ENCODE peak calls at places on chromosomes 4 and X, in five cellular contexts. W, K, E, D and Z are unnamed samples. For H3K27me3, the result is how much of the 10 kb centered on the place peaks cover.

GRCh38 chr4:113610542-113610941 is 151.0 kb downstream of the CAMK2D start:
- DNase-seq in W (no peak), K (no peak), E (no peak), D (no peak), Z (no peak)

GRCh38 chr4:1216869-1217294 is 32.0 kb downstream of the CTBP1 start:
- DNase-seq in W (no peak), K (no peak), E (no peak), D (no peak), Z (no peak)

GRCh38 chr4:112348488-112349158 is 51.5 kb downstream of the ALPK1 start:
- DNase-seq in W (peak), K (peak), E (peak), D (peak), Z (no peak)

GRCh38 chr4:99859618-99860017 is 34.6 kb downstream of the LAMTOR3 start:
- DNase-seq in W (no peak), K (no peak), E (no peak), D (no peak), Z (no peak)

GRCh38 chrX:115494133-115494532 is 66.8 kb upstream of the PLS3 start:
- DNase-seq in W (no peak), K (peak), E (no peak), D (no peak), Z (no peak)

GRCh38 chr4:39889226-39889625 is 88.5 kb downstream of the PDS5A start:
- DNase-seq in W (no peak), K (no peak), E (no peak), D (no peak), Z (peak)

GRCh38 chrX:141936080-141936479 is 32.4 kb downstream of the MAGEC1 start:
- DNase-seq in W (no peak), K (no peak), E (no peak), D (no peak), Z (no peak)

GRCh38 chr4:121666091-121666679 is 30.6 kb downstream of the ANXA5 start:
- DNase-seq in W (no peak), K (no peak), E (no peak), D (no peak), Z (no peak)

GRCh38 chr4:84058201-84058600 is 440.9 kb downstream of the NKX6-1 start:
- DNase-seq in W (no peak), K (no peak), E (no peak), D (no peak), Z (no peak)

GRCh38 chr4:125703443-125703842 is 388.7 kb downstream of the FAT4 start:
- DNase-seq in W (no peak), K (no peak), E (no peak), D (no peak), Z (no peak)

GRCh38 chrX:130482871-130483270 is 81.1 kb downstream of the RBMX2 start:
- DNase-seq in W (no peak), K (no peak), E (no peak), D (no peak), Z (no peak)

GRCh38 chr4:87530868-87531267 is 1.7 kb upstream of the SPARCL1 start:
- DNase-seq in W (no peak), K (no peak), E (no peak), D (no peak), Z (no peak)

GRCh38 chr4:93646225-93646930 is 182.2 kb upstream of the ATOH1 start:
- DNase-seq in W (no peak), K (no peak), E (no peak), D (no peak), Z (no peak)

GRCh38 chr4:82851902-82852750 is 38.8 kb downstream of the SEC31A start:
- DNase-seq in W (peak), K (peak), E (peak), D (no peak), Z (no peak)

GRCh38 chrX:23797371-23798128 is 14.6 kb downstream of the SAT1 start:
- DNase-seq in W (no peak), K (no peak), E (no peak), D (no peak), Z (no peak)

GRCh38 chr4:185399466-185399865 is 2.8 kb downstream of the ANKRD37 start:
- DNase-seq in W (no peak), K (no peak), E (no peak), D (no peak), Z (no peak)

GRCh38 chr4:184028571-184028996 is 123.5 kb downstream of the STOX2 start:
- DNase-seq in W (no peak), K (no peak), E (no peak), D (no peak), Z (no peak)

GRCh38 chr4:55038176-55038890 is 87.1 kb downstream of the KDR start:
- DNase-seq in W (no peak), K (no peak), E (no peak), D (no peak), Z (no peak)

GRCh38 chrX:43456056-43456455 is 200.0 kb upstream of the MAOA start:
- DNase-seq in W (no peak), K (no peak), E (no peak), D (no peak), Z (no peak)

GRCh38 chr4:962231-963208 is 10.8 kb downstream of the DGKQ start:
- DNase-seq in W (no peak), K (no peak), E (no peak), D (no peak), Z (no peak)

GRCh38 chrX:53211391-53211978 is 13.5 kb downstream of the KDM5C start:
- DNase-seq in W (no peak), K (no peak), E (no peak), D (no peak), Z (no peak)

GRCh38 chr4:175330236-175330635 is 412.1 kb downstream of the ADAM29 start:
- DNase-seq in W (no peak), K (no peak), E (no peak), D (no peak), Z (no peak)

GRCh38 chr4:41124916-41125548 is 89.3 kb downstream of the APBB2 start:
- DNase-seq in W (no peak), K (peak), E (peak), D (no peak), Z (no peak)

GRCh38 chrX:71482228-71482958 is 50.5 kb upstream of the OGT start:
- DNase-seq in W (no peak), K (no peak), E (no peak), D (no peak), Z (no peak)

GRCh38 chrX:19799319-19800182 is 87.8 kb downstream of the SH3KBP1 start:
- DNase-seq in W (no peak), K (no peak), E (no peak), D (no peak), Z (no peak)

GRCh38 chr4:176794151-176794550 is 1.4 kb upstream of the VEGFC start:
- DNase-seq in W (no peak), K (no peak), E (no peak), D (no peak), Z (no peak)

GRCh38 chrX:72685018-72685417 is 29.1 kb downstream of the PHKA1 start:
- DNase-seq in W (no peak), K (no peak), E (no peak), D (no peak), Z (no peak)

GRCh38 chr4:120156115-120156718 is 89.6 kb upstream of the MAD2L1 start:
- DNase-seq in W (peak), K (peak), E (peak), D (no peak), Z (peak)

GRCh38 chr4:162347492-162348213 is 183.9 kb upstream of the FSTL5 start:
- DNase-seq in W (no peak), K (no peak), E (no peak), D (no peak), Z (no peak)

GRCh38 chr4:666436-666810 is 7.7 kb downstream of the ATP5ME start:
- DNase-seq in W (no peak), K (no peak), E (no peak), D (no peak), Z (no peak)

GRCh38 chr4:5365071-5366008 is 314.1 kb downstream of the STK32B start:
- DNase-seq in W (no peak), K (peak), E (peak), D (no peak), Z (peak)

GRCh38 chr4:152684007-152684406 is 4.2 kb upstream of the TMEM154 start:
- DNase-seq in W (no peak), K (no peak), E (no peak), D (no peak), Z (no peak)

GRCh38 chrX:151738751-151739150 is 4.2 kb downstream of the CNGA2 start:
- DNase-seq in W (no peak), K (no peak), E (no peak), D (no peak), Z (no peak)

GRCh38 chr4:155426953-155427352 is 50.2 kb upstream of the MAP9 start:
- DNase-seq in W (no peak), K (no peak), E (no peak), D (no peak), Z (peak)

GRCh38 chr4:43607400-43607799 is 714.9 kb downstream of the GRXCR1 start:
- DNase-seq in W (no peak), K (no peak), E (no peak), D (no peak), Z (no peak)

GRCh38 chr4:153530996-153531375 is 64.8 kb downstream of the TMEM131L start:
- DNase-seq in W (no peak), K (no peak), E (no peak), D (no peak), Z (no peak)

GRCh38 chr4:107578321-107578720 is 141.7 kb downstream of the PAPSS1 start:
- DNase-seq in W (no peak), K (no peak), E (no peak), D (no peak), Z (no peak)

GRCh38 chrX:49263631-49264030 is 879 bp downstream of the FOXP3 start:
- DNase-seq in W (no peak), K (no peak), E (no peak), D (no peak), Z (no peak)

GRCh38 chrX:139889760-139890159 is 43.1 kb downstream of the ATP11C start:
- DNase-seq in W (no peak), K (no peak), E (no peak), D (no peak), Z (no peak)

GRCh38 chr4:67751260-67751659 is 2.9 kb downstream of the GNRHR start:
- DNase-seq in W (no peak), K (no peak), E (no peak), D (no peak), Z (no peak)

GRCh38 chrX:46607916-46608315 is 34.4 kb downstream of the CHST7 start:
- DNase-seq in W (no peak), K (no peak), E (no peak), D (no peak), Z (no peak)

GRCh38 chrX:46610070-46610658 is 36.6 kb downstream of the CHST7 start:
- DNase-seq in W (no peak), K (no peak), E (no peak), D (no peak), Z (no peak)

GRCh38 chrX:46611658-46612362 is 38.2 kb downstream of the CHST7 start:
- DNase-seq in W (no peak), K (no peak), E (no peak), D (no peak), Z (no peak)
- H3K27me3 ChIP-seq in W (under half), K (under half), E (under half), D (under half), Z (under half)

DNA sequence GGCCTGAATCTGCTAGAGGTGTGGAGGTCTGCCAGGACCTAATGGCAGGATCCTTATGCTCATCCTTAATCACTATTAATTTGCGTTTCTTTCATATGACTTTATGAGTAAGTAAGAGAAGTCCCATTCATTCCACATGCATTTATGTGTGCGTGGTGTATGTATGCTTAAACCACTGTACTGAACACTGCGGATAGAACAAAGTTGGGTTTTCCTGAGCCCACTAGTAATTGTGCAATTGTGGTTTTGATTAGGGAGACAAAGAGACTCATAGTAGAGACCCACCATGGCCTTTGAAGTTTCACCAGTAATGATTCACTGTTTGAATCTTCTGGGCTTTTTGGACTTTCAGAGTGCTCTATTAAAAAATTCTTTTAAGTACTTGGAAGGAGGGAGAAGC is 498.5 kb upstream of the DIPK2B start:
- DNase-seq in W (no peak), K (peak), E (no peak), D (no peak), Z (no peak)
- TF ChIP-seq ZNF274 in W (no peak), K (no peak), E (no peak), D (no peak), Z (no peak)

DNA sequence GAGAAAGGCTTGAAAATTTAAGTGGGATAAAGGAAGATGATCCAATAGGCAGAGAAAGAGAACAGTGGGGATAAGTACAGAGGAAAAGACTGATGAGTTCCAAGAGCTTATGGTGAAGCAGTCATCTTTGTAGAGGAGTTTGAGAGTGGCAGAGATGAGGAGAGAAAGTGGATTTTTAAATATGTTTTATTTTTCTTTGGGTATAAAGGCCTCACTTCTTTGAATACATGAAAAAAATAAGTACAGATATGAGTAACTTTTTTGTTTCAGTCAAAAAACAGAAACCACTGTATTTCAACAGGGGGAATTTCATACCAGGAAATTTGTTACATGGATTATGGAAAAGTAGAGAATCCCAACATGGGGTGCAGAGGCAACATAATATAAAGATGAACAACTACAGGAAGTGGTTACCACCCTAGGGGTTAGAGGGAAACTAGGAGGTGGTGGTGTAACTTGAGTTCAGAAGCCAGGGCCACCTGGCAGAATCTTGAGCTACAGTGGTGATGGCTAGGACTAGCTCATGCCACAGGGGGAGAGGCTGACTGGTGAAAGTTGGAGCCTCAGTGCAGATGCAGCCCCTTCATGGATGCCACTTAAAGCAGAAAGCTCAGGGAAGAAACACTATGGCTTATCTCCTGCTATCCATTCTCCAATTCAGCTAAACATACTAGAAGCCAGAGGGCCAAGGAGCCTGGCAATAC is 3.4 kb upstream of the CYBB start:
- DNase-seq in W (no peak), K (no peak), E (no peak), D (no peak), Z (no peak)
- H3K9ac ChIP-seq in W (no peak), K (no peak), E (no peak), D (no peak), Z (no peak)

DNA sequence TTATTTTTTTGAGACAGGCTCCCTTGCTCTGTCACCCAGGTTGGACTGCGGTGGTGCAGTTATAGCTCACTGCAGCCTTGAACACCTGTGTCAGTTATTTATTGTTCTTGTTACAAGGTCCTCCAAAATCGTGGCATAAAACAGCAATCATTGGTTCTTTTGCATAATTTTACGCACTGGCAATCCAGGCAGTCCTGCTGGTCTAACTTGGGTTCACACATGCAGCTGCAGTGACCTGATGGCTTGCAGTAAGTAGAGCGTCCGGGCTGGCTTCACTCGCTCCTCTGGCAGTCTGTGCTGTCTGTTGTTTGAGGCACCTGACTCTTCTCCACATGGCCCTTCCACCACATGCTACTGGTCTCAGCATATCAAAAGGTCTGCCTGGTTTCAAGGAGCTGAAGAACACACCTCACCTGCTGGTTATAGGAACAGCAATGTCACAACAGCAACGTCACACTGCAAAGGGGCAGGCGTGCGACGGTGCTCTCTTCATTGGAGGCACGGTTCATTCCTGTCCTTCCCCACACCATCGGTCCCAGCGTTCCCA is 894.6 kb downstream of the TRIML1 start:
- DNase-seq in W (no peak), K (no peak), E (no peak), D (no peak), Z (no peak)
- H3K27me3 ChIP-seq in W (under half), K (under half), E (under half), D (under half), Z (under half)

DNA sequence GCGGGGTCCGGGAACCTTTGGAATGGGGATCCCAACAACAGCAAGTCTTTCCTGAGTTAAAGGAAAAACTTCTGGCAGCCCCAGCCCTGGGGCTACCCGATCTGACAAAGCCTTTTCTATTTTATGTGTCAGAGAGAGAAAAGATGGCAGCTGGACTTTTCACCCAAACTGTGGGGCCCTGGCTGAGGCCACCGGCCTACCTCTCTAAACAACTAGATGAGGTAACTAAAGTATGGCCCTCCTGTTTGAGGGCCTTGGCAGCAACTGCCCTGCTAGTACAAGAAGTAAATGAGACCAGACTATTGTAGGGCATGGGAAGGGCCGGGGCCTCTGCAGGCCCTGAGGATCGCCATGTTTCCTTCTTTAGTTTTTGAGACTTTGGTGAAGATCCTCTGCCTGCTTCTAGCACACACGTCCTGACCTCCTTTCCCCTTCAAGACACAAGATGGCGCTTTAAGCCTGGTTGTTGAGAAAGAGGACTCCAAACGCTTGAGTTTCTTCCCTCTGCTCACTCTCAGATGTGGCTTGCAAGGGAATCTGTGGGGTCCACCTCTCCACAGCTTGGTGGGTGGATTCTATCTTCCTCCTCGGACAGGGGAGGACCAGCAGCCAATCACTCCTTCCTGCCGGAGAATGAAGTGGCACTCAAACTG is 18.5 kb upstream of the DRD5 start:
- DNase-seq in W (peak), K (peak), E (peak), D (peak), Z (peak)
- TF ChIP-seq ZNF274 in W (no peak), K (no peak), E (no peak), D (no peak), Z (no peak)